ENCODE peak calls at places on chromosomes 1 and 21, in eight cellular contexts. Q is MM.1S; I is frontal cortex; J is left cardiac atrium; S is ACHN; W is GM03348; V is lower leg skin; Z is CD4-positive, alpha-beta memory T cell. G is an unnamed sample.
A peak's percentile ranks its signal among the peaks of the same experiment; 100 is the strongest.

GRCh38 chr1:150080784-150081183 is 13.2 kb downstream of the VPS45 start:
- DNase-seq in J (no peak), Z (no peak), I (no peak), V (no peak), Q (peak; percentile 75), W (no peak), S (no peak), G (no peak)

GRCh38 chr1:21801100-21801499 is 11.0 kb upstream of the LDLRAD2 start:
- DNase-seq in S (no peak), W (no peak), J (no peak), Q (no peak), V (no peak), I (no peak), Z (no peak), G (no peak)

GRCh38 chr1:230279583-230279945 is 146.6 kb downstream of the PGBD5 start:
- DNase-seq in I (no peak), S (no peak), W (no peak), Z (no peak), J (no peak), V (no peak), Q (no peak), G (no peak)

GRCh38 chr1:220336391-220337065 is 64.3 kb upstream of the RAB3GAP2 start:
- DNase-seq in S (no peak), Z (no peak), Q (no peak), W (no peak), V (no peak), J (no peak), I (no peak), G (no peak)

GRCh38 chr1:53060580-53060979 is 1.4 kb upstream of the PODN start:
- DNase-seq in I (no peak), S (no peak), V (peak; percentile 79), Q (no peak), Z (no peak), W (peak; percentile 84), J (no peak), G (no peak)

GRCh38 chr1:162736184-162736583 is 54.3 kb upstream of the HSD17B7 start:
- DNase-seq in V (no peak), J (no peak), W (no peak), Q (no peak), I (no peak), Z (no peak), S (no peak), G (no peak)

GRCh38 chr1:156808186-156809030 is 8.2 kb downstream of the SH2D2A start:
- DNase-seq in J (no peak), W (no peak), S (no peak), V (no peak), Z (no peak), I (no peak), Q (no peak), G (no peak)

GRCh38 chr1:29269356-29269755 is 33.0 kb downstream of the PTPRU start:
- DNase-seq in J (no peak), W (no peak), Q (no peak), I (no peak), V (no peak), Z (no peak), S (no peak), G (peak; percentile 90)

GRCh38 chr21:45326169-45326833 is 38.6 kb upstream of the POFUT2 start:
- DNase-seq in I (no peak), Q (no peak), W (peak; percentile 73), V (no peak), Z (no peak), J (peak; percentile 7), S (no peak), G (peak; percentile 87)

GRCh38 chr1:235160395-235160964 is 570 bp downstream of the RBM34 start:
- DNase-seq in W (no peak), J (no peak), I (no peak), Z (peak; percentile 65), S (peak; percentile 71), Q (peak; percentile 81), V (no peak), G (no peak)

GRCh38 chr1:157429841-157430240 is 122.5 kb downstream of the FCRL5 start:
- DNase-seq in I (no peak), Z (no peak), W (no peak), S (no peak), J (no peak), Q (no peak), V (no peak), G (no peak)

GRCh38 chr1:218345673-218346390 is 696 bp downstream of the TGFB2 start:
- DNase-seq in W (peak; percentile 82), Q (peak; percentile 77), S (peak; percentile 71), Z (peak; percentile 46), I (peak; percentile 49), V (peak; percentile 66), J (peak; percentile 77), G (peak; percentile 70)

GRCh38 chr1:1777950-1778826 is at the start of gene NADK:
- DNase-seq in Q (peak; percentile 78), J (peak; percentile 72), Z (peak; percentile 69), I (peak; percentile 91), W (peak; percentile 97), S (peak; percentile 72), V (no peak), G (peak; percentile 51)

GRCh38 chr1:199087081-199087614 is 448.3 kb downstream of the PTPRC start:
- DNase-seq in I (no peak), Q (no peak), S (no peak), Z (no peak), V (no peak), J (no peak), W (no peak), G (no peak)

GRCh38 chr21:39094847-39095525 is 88.3 kb downstream of the PSMG1 start:
- DNase-seq in J (no peak), I (no peak), Z (no peak), S (no peak), Q (no peak), W (peak; percentile 32), V (no peak), G (no peak)

GRCh38 chr1:11521605-11522399 is 42.8 kb downstream of the DISP3 start:
- DNase-seq in W (no peak), S (no peak), Z (no peak), V (no peak), Q (no peak), I (no peak), J (no peak), G (no peak)

GRCh38 chr1:29655145-29655544 is 418.8 kb downstream of the PTPRU start:
- DNase-seq in V (no peak), I (no peak), Z (no peak), W (no peak), S (no peak), J (no peak), Q (no peak), G (no peak)

GRCh38 chr1:109788695-109789521 is 25.2 kb upstream of the EPS8L3 start:
- DNase-seq in Z (no peak), S (peak; percentile 30), J (peak; percentile 14), W (no peak), I (no peak), Q (no peak), V (no peak), G (peak; percentile 6)

GRCh38 chr1:205492201-205492667 is 12.2 kb upstream of the CDK18 start:
- DNase-seq in V (no peak), I (no peak), J (no peak), Z (no peak), S (peak; percentile 43), W (no peak), Q (no peak), G (no peak)

GRCh38 chr1:217139513-217139912 is 416.3 kb upstream of the ESRRG start:
- DNase-seq in Q (no peak), V (no peak), Z (no peak), I (no peak), S (no peak), J (no peak), W (no peak), G (no peak)

GRCh38 chr1:153403421-153404085 is 12.7 kb upstream of the S100A8 start:
- DNase-seq in J (no peak), Z (no peak), Q (no peak), S (no peak), W (no peak), I (no peak), V (no peak), G (no peak)

GRCh38 chr1:204213668-204214662 is at the start of gene GOLT1A:
- DNase-seq in V (peak; percentile 38), Q (peak; percentile 78), I (peak; percentile 62), J (peak; percentile 64), S (peak; percentile 98), W (peak; percentile 81), Z (peak; percentile 57), G (peak; percentile 87)

GRCh38 chr1:226870323-226871046 is at the start of gene PSEN2:
- DNase-seq in S (peak; percentile 76), V (peak; percentile 38), Z (peak; percentile 56), I (peak; percentile 73), Q (peak; percentile 86), W (peak; percentile 91), J (peak; percentile 79), G (peak; percentile 24)

GRCh38 chr1:17061486-17062271 is 7.8 kb upstream of the SDHB start:
- DNase-seq in V (no peak), S (peak; percentile 41), I (no peak), W (no peak), Q (no peak), Z (no peak), J (no peak), G (no peak)

GRCh38 chr1:244815600-244816099 is 19.8 kb upstream of the COX20 start:
- DNase-seq in Z (no peak), Q (no peak), J (no peak), S (no peak), I (no peak), W (no peak), V (no peak), G (peak; percentile 27)

GRCh38 chr1:234973426-234974250 is 155.0 kb downstream of the TOMM20 start:
- DNase-seq in V (no peak), Z (no peak), W (no peak), J (no peak), S (no peak), Q (no peak), I (no peak), G (no peak)

GRCh38 chr21:44337941-44338895 is 972 bp downstream of the CFAP410 start:
- DNase-seq in V (peak; percentile 65), I (peak; percentile 74), J (peak; percentile 75), W (peak; percentile 69), S (peak; percentile 44), Q (peak; percentile 33), Z (peak; percentile 67), G (peak; percentile 83)

GRCh38 chr1:68363346-68363745 is 86.4 kb downstream of the RPE65 start:
- DNase-seq in Q (no peak), V (no peak), Z (no peak), I (no peak), J (no peak), W (no peak), S (no peak), G (no peak)